ENCODE peak calls at places on chromosomes 7 and 10, in eight cellular contexts. A is activated CD8-positive, alpha-beta memory T cell treated with anti-CD3 and anti-CD28 coated beads, Interleukin-2, amount 50 U/mL, for 48 hours; S is brain microvascular endothelial cell; T is amniotic stem cell; B is naive B cell; F is NCI-H2081; W is GM04503; I is CD4-positive, alpha-beta T cell. R is an unnamed sample.
A peak's percentile ranks its signal among the peaks of the same experiment; 100 is the strongest.

GRCh38 chr7:133512560-133512959 is 259.7 kb downstream of the EXOC4 start:
- DNase-seq in T (peak; percentile 30), B (no peak), F (no peak), S (peak; percentile 84), A (no peak), W (no peak), I (no peak), R (no peak)

GRCh38 chr7:20362574-20363253 is 32.0 kb downstream of the ITGB8 start:
- DNase-seq in A (no peak), B (no peak), S (no peak), T (no peak), F (no peak), I (no peak), W (no peak), R (no peak)

GRCh38 chr7:128453836-128454804 is 1.6 kb upstream of the HILPDA start:
- DNase-seq in F (no peak), T (no peak), B (no peak), S (peak; percentile 52), I (no peak), A (no peak), W (no peak), R (no peak)

GRCh38 chr10:69226919-69227450 is 6.9 kb downstream of the HKDC1 start:
- DNase-seq in F (no peak), I (no peak), B (no peak), T (no peak), W (no peak), A (no peak), S (no peak), R (no peak)

GRCh38 chr7:5443678-5444077 is 20.0 kb upstream of the TNRC18 start:
- DNase-seq in F (no peak), I (no peak), B (no peak), W (no peak), A (no peak), S (no peak), T (no peak), R (no peak)

GRCh38 chr7:46955526-46955925 is 626.4 kb downstream of the TNS3 start:
- DNase-seq in F (no peak), T (no peak), I (no peak), A (no peak), S (no peak), B (no peak), W (no peak), R (no peak)

GRCh38 chr7:86975914-86976313 is 83.5 kb downstream of the ELAPOR2 start:
- DNase-seq in B (no peak), I (no peak), S (no peak), F (no peak), T (no peak), A (no peak), W (no peak), R (no peak)

GRCh38 chr10:105370697-105371096 is 729.6 kb downstream of the SORCS3 start:
- DNase-seq in B (no peak), T (no peak), W (no peak), I (no peak), S (no peak), F (no peak), A (no peak), R (no peak)

GRCh38 chr10:73494877-73495225 is 973 bp downstream of the PPP3CB start:
- DNase-seq in B (no peak), S (no peak), W (peak; percentile 8), T (no peak), A (no peak), F (no peak), I (no peak), R (no peak)

GRCh38 chr10:6721480-6721879 is 141.4 kb upstream of the PRKCQ start:
- DNase-seq in F (no peak), I (no peak), B (no peak), S (peak; percentile 86), A (no peak), T (peak; percentile 85), W (peak; percentile 95), R (peak; percentile 69)

GRCh38 chr7:158325530-158326381 is 261.9 kb downstream of the PTPRN2 start:
- DNase-seq in S (peak; percentile 24), B (no peak), A (no peak), W (no peak), T (no peak), F (peak; percentile 91), I (no peak), R (no peak)

GRCh38 chr10:44253769-44254462 is 131.0 kb downstream of the CXCL12 start:
- DNase-seq in B (no peak), A (no peak), S (peak; percentile 79), T (peak; percentile 51), F (no peak), W (peak; percentile 71), I (no peak), R (no peak)

GRCh38 chr10:76302491-76302890 is 871.1 kb downstream of the LRMDA start:
- DNase-seq in I (no peak), T (no peak), S (no peak), A (no peak), W (no peak), F (no peak), B (no peak), R (no peak)

GRCh38 chr10:23419201-23419600 is 19.7 kb upstream of the OTUD1 start:
- DNase-seq in F (no peak), A (no peak), B (no peak), W (no peak), I (no peak), S (no peak), T (no peak), R (no peak)

GRCh38 chr7:31335161-31335888 is 5.2 kb downstream of the NEUROD6 start:
- DNase-seq in W (no peak), T (no peak), I (no peak), F (no peak), A (no peak), S (no peak), B (no peak), R (no peak)

GRCh38 chr7:152178405-152179058 is 153.1 kb downstream of the GALNT11 start:
- DNase-seq in I (no peak), S (no peak), F (no peak), B (no peak), T (no peak), A (no peak), W (no peak), R (no peak)

GRCh38 chr10:75110006-75110632 is 1.3 kb upstream of the SAMD8 start:
- DNase-seq in F (no peak), A (no peak), I (no peak), W (no peak), S (no peak), T (no peak), B (no peak), R (no peak)

GRCh38 chr7:148950806-148951205 is 66.7 kb upstream of the EZH2 start:
- DNase-seq in B (no peak), F (no peak), S (no peak), T (no peak), A (no peak), W (no peak), I (no peak), R (no peak)

GRCh38 chr10:16348891-16349290 is 87.9 kb upstream of the PTER start:
- DNase-seq in F (no peak), S (no peak), I (no peak), T (no peak), W (no peak), B (no peak), A (no peak), R (no peak)

GRCh38 chr7:123190109-123190831 is 9.5 kb downstream of the SLC13A1 start:
- DNase-seq in I (no peak), T (no peak), W (no peak), S (no peak), A (no peak), B (no peak), F (no peak), R (no peak)

GRCh38 chr7:157474685-157475084 is 137.9 kb downstream of the DNAJB6 start:
- DNase-seq in T (no peak), F (no peak), B (no peak), I (no peak), A (peak; percentile 69), S (no peak), W (no peak), R (no peak)

GRCh38 chr10:17660921-17661320 is 17.0 kb downstream of the STAM start:
- DNase-seq in A (no peak), I (no peak), W (peak; percentile 34), S (no peak), B (no peak), F (no peak), T (no peak), R (no peak)

GRCh38 chr7:150629347-150629746 is 2.8 kb downstream of the GIMAP6 start:
- DNase-seq in F (no peak), S (no peak), W (no peak), I (no peak), B (no peak), A (no peak), T (no peak), R (no peak)

GRCh38 chr7:452791-453455 is 66.7 kb downstream of the PDGFA start:
- DNase-seq in F (no peak), I (no peak), T (no peak), B (no peak), S (no peak), A (no peak), W (no peak), R (no peak)

GRCh38 chr10:119543814-119544642 is 1.5 kb upstream of the RGS10 start:
- DNase-seq in A (peak; percentile 43), T (no peak), B (no peak), W (peak; percentile 67), S (no peak), I (no peak), F (no peak), R (no peak)

GRCh38 chr10:97207131-97207530 is 21.4 kb upstream of the SLIT1 start:
- DNase-seq in W (no peak), B (no peak), S (no peak), I (no peak), F (no peak), T (no peak), A (peak; percentile 47), R (no peak)

GRCh38 chr10:45154481-45154880 is 153.8 kb downstream of the ZNF22 start:
- DNase-seq in W (no peak), I (no peak), S (no peak), A (no peak), T (no peak), B (no peak), F (no peak), R (no peak)

GRCh38 chr7:84331665-84332064 is 137.1 kb upstream of the SEMA3A start:
- DNase-seq in F (no peak), I (no peak), A (no peak), S (no peak), B (no peak), W (no peak), T (no peak), R (no peak)

GRCh38 chr10:36171546-36171945 is 529.5 kb upstream of the FZD8 start:
- DNase-seq in F (no peak), T (no peak), I (no peak), S (no peak), A (no peak), B (no peak), W (no peak), R (no peak)

GRCh38 chr10:35471455-35471854 is 133.7 kb upstream of the GJD4 start:
- DNase-seq in F (no peak), S (no peak), A (no peak), B (no peak), T (no peak), I (no peak), W (no peak), R (no peak)

GRCh38 chr7:157635148-157635500 is 298.3 kb downstream of the DNAJB6 start:
- DNase-seq in B (no peak), I (no peak), W (no peak), T (no peak), F (no peak), S (no peak), A (no peak), R (no peak)

GRCh38 chr7:65475734-65476319 is 102.2 kb downstream of the ZNF92 start:
- DNase-seq in B (peak; percentile 77), A (no peak), W (no peak), T (no peak), F (no peak), I (peak; percentile 17), S (no peak), R (no peak)

GRCh38 chr7:66500087-66500486 is 128.6 kb upstream of the KCTD7 start:
- DNase-seq in T (no peak), W (no peak), B (no peak), F (no peak), S (no peak), A (no peak), I (no peak), R (peak; percentile 10)

GRCh38 chr10:119680050-119680449 is 28.9 kb downstream of the BAG3 start:
- DNase-seq in T (peak; percentile 37), S (peak; percentile 63), I (no peak), B (no peak), A (no peak), W (no peak), F (no peak), R (peak; percentile 89)